ENCODE peak calls at places on chromosomes 11 and 22, in eight cellular contexts. D, M, B, U, S, Y, K and C are unnamed samples.

GRCh38 chr11:58867556-58867955 is 23.1 kb upstream of the GLYATL2 start:
- DNase-seq in Y (no peak), M (no peak), K (no peak), B (no peak), D (no peak), U (no peak), S (no peak), C (no peak)

GRCh38 chr11:73262851-73263495 is 9.2 kb upstream of the P2RY6 start:
- DNase-seq in B (no peak), S (no peak), D (no peak), Y (no peak), M (no peak), K (no peak), U (no peak), C (no peak)

GRCh38 chr11:76208438-76208828 is 2.1 kb upstream of the WNT11 start:
- DNase-seq in K (no peak), D (no peak), M (no peak), S (no peak), B (no peak), U (no peak), Y (no peak), C (no peak)

GRCh38 chr11:34213366-34213765 is 107.9 kb downstream of the NAT10 start:
- DNase-seq in U (no peak), Y (no peak), K (no peak), M (no peak), B (no peak), D (no peak), S (no peak), C (no peak)

GRCh38 chr11:14384338-14384737 is 25.4 kb upstream of the RRAS2 start:
- DNase-seq in D (no peak), B (no peak), M (no peak), S (no peak), K (no peak), Y (no peak), U (no peak), C (no peak)

GRCh38 chr11:94449437-94449836 is 44.2 kb downstream of the MRE11 start:
- DNase-seq in U (no peak), D (no peak), S (no peak), M (no peak), B (no peak), Y (no peak), K (no peak), C (no peak)

GRCh38 chr11:17590463-17590862 is 43.4 kb downstream of the OTOG start:
- DNase-seq in D (peak), U (no peak), K (no peak), S (no peak), M (no peak), B (no peak), Y (no peak), C (no peak)

GRCh38 chr11:87901366-87901765 is 273.9 kb downstream of the RAB38 start:
- DNase-seq in Y (no peak), U (no peak), D (no peak), S (no peak), B (no peak), K (no peak), M (no peak), C (no peak)

GRCh38 chr22:41825376-41825775 is 7.5 kb upstream of the SREBF2 start:
- DNase-seq in M (no peak), B (no peak), D (no peak), Y (no peak), U (peak), K (no peak), S (no peak), C (no peak)

GRCh38 chr22:20595461-20595860 is 88.1 kb downstream of the MED15 start:
- DNase-seq in S (no peak), D (no peak), Y (no peak), B (no peak), K (no peak), U (no peak), M (no peak), C (no peak)

GRCh38 chr11:59559886-59560285 is 48.5 kb downstream of the OR4D9 start:
- DNase-seq in S (no peak), M (no peak), B (no peak), Y (no peak), K (no peak), U (peak), D (no peak), C (no peak)

GRCh38 chr11:2566223-2567025 is 121.6 kb downstream of the KCNQ1 start:
- DNase-seq in K (peak), B (peak), M (no peak), S (peak), D (peak), Y (peak), U (peak), C (no peak)

DNA sequence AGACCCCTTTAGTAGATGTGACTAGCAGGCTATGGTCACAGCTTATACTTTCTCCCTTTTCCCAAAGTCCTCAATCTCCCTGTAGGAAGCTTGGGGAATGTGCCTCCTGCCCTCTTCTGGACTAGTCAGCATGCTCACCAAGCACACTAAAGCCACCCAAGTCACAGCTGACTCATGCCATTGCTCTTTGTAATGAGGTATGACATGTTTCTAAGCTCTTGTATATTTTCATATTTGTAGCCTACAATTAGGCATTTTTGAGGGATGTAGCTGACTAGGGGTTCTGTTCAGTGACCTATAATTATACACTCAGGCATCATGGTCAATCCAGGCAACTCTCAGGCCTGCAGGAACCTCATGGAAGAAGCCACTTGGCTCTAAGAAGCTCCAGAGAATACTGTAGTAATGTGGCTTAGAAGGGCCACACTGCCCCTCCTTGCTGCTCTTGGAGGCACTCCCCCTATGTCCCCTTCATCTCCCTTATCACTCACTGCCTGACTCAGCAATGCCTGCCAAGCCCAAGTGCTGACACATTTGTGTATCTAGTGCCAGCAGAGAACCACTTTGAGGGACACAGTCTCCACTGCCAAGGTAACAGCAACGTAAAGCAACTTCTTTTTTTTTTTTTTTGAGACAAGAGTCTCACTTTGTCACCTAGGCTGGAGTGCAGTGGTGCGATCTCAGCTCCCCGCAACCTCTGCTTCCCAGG is 86.2 kb downstream of the RPL27A start:
- DNase-seq in Y (peak), D (no peak), B (no peak), M (no peak), U (peak), S (no peak), K (peak), C (peak)
- TF ChIP-seq POLR2A in Y (no peak), D (no peak), B (no peak), M (no peak), U (no peak), S (no peak), K (no peak), C (no peak)

GRCh38 chr11:66347425-66348276 is at the start of gene B4GAT1:
- DNase-seq in B (no peak), U (peak), Y (peak), K (peak), M (peak), S (peak), D (peak), C (no peak)
- TF ChIP-seq POLR2A in B (peak), U (peak), Y (peak), K (no peak), M (peak), S (peak), D (no peak), C (peak)

GRCh38 chr11:6606471-6607189 is 3.1 kb downstream of the ILK start:
- DNase-seq in B (peak), S (peak), Y (peak), K (peak), U (peak), D (peak), M (peak), C (peak)
- TF ChIP-seq POLR2A in B (peak), S (peak), Y (peak), K (no peak), U (peak), D (no peak), M (peak), C (peak)

GRCh38 chr11:46121724-46122477 is 647 bp upstream of the PHF21A start:
- DNase-seq in D (peak), S (peak), U (peak), Y (peak), B (peak), M (peak), K (peak), C (peak)
- TF ChIP-seq POLR2A in D (no peak), S (peak), U (no peak), Y (peak), B (peak), M (peak), K (no peak), C (peak)

GRCh38 chr22:31613904-31614296 is 48.1 kb downstream of the PISD start:
- DNase-seq in M (no peak), S (no peak), D (no peak), K (no peak), Y (no peak), U (no peak), B (no peak), C (no peak)
- TF ChIP-seq POLR2A in M (no peak), S (no peak), D (no peak), K (no peak), Y (no peak), U (no peak), B (no peak), C (no peak)

DNA sequence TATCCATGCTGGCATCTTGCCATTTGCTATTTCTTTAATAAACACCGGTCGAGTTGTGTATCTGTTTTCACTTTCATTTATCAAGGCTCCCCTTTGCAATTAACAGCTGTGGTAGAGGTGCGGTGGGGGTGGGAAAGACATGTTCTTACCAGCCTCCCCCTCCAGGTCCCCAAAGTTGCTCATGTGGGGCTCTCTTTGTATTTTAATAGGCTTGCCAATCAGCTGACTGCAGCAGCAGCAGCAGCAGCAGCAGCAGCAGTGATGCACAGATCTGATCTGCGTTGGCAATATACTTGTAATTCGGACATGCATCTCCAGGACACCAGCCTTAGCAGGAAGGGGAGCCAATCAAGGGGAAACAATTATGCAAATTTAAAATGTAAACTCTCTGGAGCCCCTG is 40.3 kb upstream of the E2F8 start:
- DNase-seq in S (no peak), D (no peak), U (no peak), M (no peak), K (no peak), Y (no peak), B (no peak), C (no peak)
- TF ChIP-seq POLR2A in S (no peak), D (no peak), U (no peak), M (no peak), K (no peak), Y (no peak), B (no peak), C (no peak)

GRCh38 chr22:30396871-30397655 is at the start of gene SEC14L2:
- DNase-seq in S (peak), B (peak), U (no peak), Y (peak), K (peak), D (peak), M (peak), C (no peak)
- TF ChIP-seq POLR2A in S (peak), B (peak), U (no peak), Y (peak), K (no peak), D (no peak), M (peak), C (peak)